ENCODE peak calls at places on chromosomes 12 and 14, in seven cellular contexts. G is psoas muscle; U is uterus; W is fibroblast of lung; J is spleen; C is CD4-positive, alpha-beta memory T cell; X is GM23248. Y is an unnamed sample.

GRCh38 chr14:77488558-77488957 is 10.1 kb downstream of the ISM2 start:
- DNase-seq in G (no peak), C (no peak), X (no peak), J (peak; percentile 10), U (no peak), W (no peak), Y (no peak)

GRCh38 chr12:1935700-1936378 is 17.4 kb upstream of the CACNA2D4 start:
- DNase-seq in C (no peak), J (no peak), W (no peak), U (no peak), X (no peak), G (no peak), Y (no peak)

GRCh38 chr14:60905930-60906329 is 74.9 kb downstream of the TRMT5 start:
- DNase-seq in U (no peak), G (no peak), W (no peak), C (no peak), X (peak; percentile 5), J (no peak), Y (no peak)

GRCh38 chr14:90419200-90419599 is 22.4 kb downstream of the CALM1 start:
- DNase-seq in U (peak; percentile 87), C (no peak), X (peak; percentile 95), W (peak; percentile 93), J (no peak), G (peak; percentile 82), Y (peak; percentile 90)

GRCh38 chr12:69779928-69780327 is 41.3 kb downstream of the RAB3IP start:
- DNase-seq in C (no peak), U (no peak), X (peak; percentile 40), J (no peak), G (no peak), W (peak; percentile 49), Y (peak; percentile 20)

GRCh38 chr14:53596845-53597525 is 359.6 kb downstream of the BMP4 start:
- DNase-seq in U (no peak), J (no peak), X (no peak), C (no peak), W (peak; percentile 76), G (no peak), Y (peak; percentile 12)

GRCh38 chr14:56294125-56294524 is 175.9 kb downstream of the PELI2 start:
- DNase-seq in U (no peak), C (no peak), J (no peak), G (no peak), W (no peak), X (no peak), Y (no peak)

GRCh38 chr12:69151254-69151751 is 88.1 kb upstream of the CPSF6 start:
- DNase-seq in X (no peak), G (no peak), J (no peak), W (peak; percentile 16), C (no peak), U (no peak), Y (no peak)

GRCh38 chr14:92607702-92608429 is 94.3 kb downstream of the RIN3 start:
- DNase-seq in G (no peak), X (peak; percentile 82), J (no peak), C (no peak), U (no peak), W (peak; percentile 98), Y (no peak)

GRCh38 chr12:48336564-48336963 is 14.2 kb downstream of the ZNF641 start:
- DNase-seq in C (no peak), U (no peak), X (no peak), W (no peak), G (no peak), J (no peak), Y (no peak)

GRCh38 chr14:89221109-89221508 is 195.9 kb downstream of the FOXN3 start:
- DNase-seq in U (no peak), G (no peak), J (no peak), X (peak; percentile 77), C (peak; percentile 31), W (peak; percentile 77), Y (no peak)

GRCh38 chr14:37870170-37870569 is 274.7 kb downstream of the TTC6 start:
- DNase-seq in W (no peak), U (no peak), C (no peak), G (no peak), J (no peak), X (peak; percentile 9), Y (no peak)

GRCh38 chr14:43215524-43215923 is 1291.6 kb downstream of the FSCB start:
- DNase-seq in C (no peak), X (no peak), U (no peak), G (no peak), J (no peak), W (no peak), Y (no peak)

GRCh38 chr12:80869264-80869663 is 68.5 kb downstream of the LIN7A start:
- DNase-seq in J (no peak), X (no peak), W (no peak), C (no peak), G (no peak), U (no peak), Y (no peak)

GRCh38 chr12:76277480-76277879 is 70.7 kb downstream of the BBS10 start:
- DNase-seq in X (peak; percentile 59), W (peak; percentile 51), U (no peak), C (no peak), G (no peak), J (no peak), Y (peak; percentile 42)

GRCh38 chr12:122051231-122051876 is 27.2 kb upstream of the MLXIP start:
- DNase-seq in U (peak; percentile 47), X (no peak), G (peak; percentile 78), J (no peak), W (peak; percentile 61), C (no peak), Y (peak; percentile 53)

GRCh38 chr12:41556176-41556575 is 368.1 kb downstream of the PDZRN4 start:
- DNase-seq in J (no peak), W (no peak), U (no peak), X (no peak), C (no peak), G (no peak), Y (no peak)

GRCh38 chr12:18782827-18783226 is 44.9 kb downstream of the CAPZA3 start:
- DNase-seq in W (no peak), G (no peak), C (no peak), U (no peak), J (no peak), X (peak; percentile 4), Y (no peak)

GRCh38 chr12:27785882-27786570 is 6.0 kb upstream of the MANSC4 start:
- DNase-seq in G (no peak), U (no peak), C (no peak), J (no peak), X (peak; percentile 71), W (peak; percentile 71), Y (no peak)

GRCh38 chr12:94714378-94714777 is 64.0 kb upstream of the TMCC3 start:
- DNase-seq in W (peak; percentile 58), U (no peak), J (no peak), X (peak; percentile 60), G (peak; percentile 78), C (no peak), Y (peak; percentile 70)

GRCh38 chr14:59377991-59378720 is 87.0 kb downstream of the GPR135 start:
- DNase-seq in U (peak; percentile 58), J (no peak), W (no peak), G (no peak), C (no peak), X (no peak), Y (no peak)

GRCh38 chr12:6963741-6964446 is 6.6 kb downstream of the PHB2 start:
- DNase-seq in W (no peak), U (no peak), G (no peak), J (peak; percentile 84), C (no peak), X (no peak), Y (no peak)

GRCh38 chr12:6963016-6963731 is 7.3 kb downstream of the PHB2 start:
- DNase-seq in C (no peak), X (no peak), W (no peak), J (peak; percentile 87), U (no peak), G (peak; percentile 66), Y (no peak)

GRCh38 chr12:6965714-6966113 is 4.8 kb downstream of the PHB2 start:
- DNase-seq in X (no peak), U (no peak), G (no peak), J (no peak), W (no peak), C (no peak), Y (no peak)

GRCh38 chr12:6965026-6965661 is 5.3 kb downstream of the PHB2 start:
- DNase-seq in G (peak; percentile 93), C (peak; percentile 85), U (peak; percentile 86), X (peak; percentile 89), W (peak; percentile 90), J (peak; percentile 97), Y (peak; percentile 61)

DNA sequence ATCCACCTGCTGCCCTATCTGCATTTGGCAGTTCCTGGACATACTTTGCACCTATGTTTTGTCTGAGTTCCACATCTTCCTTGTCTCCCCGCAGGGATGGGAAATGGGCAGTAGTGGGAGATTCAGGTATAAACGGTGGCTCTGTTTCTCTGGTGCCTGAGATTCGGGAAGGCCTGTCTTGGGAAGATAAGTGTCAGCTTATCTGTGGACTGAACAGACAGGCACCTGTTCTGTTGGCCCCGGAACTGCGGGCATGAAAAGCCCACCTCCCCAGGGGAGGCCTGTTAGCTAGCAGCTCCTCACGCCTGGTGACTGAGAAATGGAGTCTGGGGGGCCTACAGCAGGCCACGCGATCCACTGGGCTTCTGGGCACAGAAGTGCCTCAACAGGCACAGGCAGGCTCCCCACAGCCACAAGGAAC is 5.8 kb downstream of the PHB2 start:
- DNase-seq in X (no peak), G (no peak), U (no peak), J (peak; percentile 82), C (no peak), W (no peak), Y (no peak)
- H3K36me3 ChIP-seq in X (peaks cover 27% of the 10 kb centered on the region), G (peaks cover 47% of the 10 kb centered on the region), U (no peaks in the 10 kb centered on the region), J (peaks cover 70% of the 10 kb centered on the region), C (peaks cover 47% of the 10 kb centered on the region), W (peaks cover 24% of the 10 kb centered on the region), Y (peaks cover 52% of the 10 kb centered on the region)

DNA sequence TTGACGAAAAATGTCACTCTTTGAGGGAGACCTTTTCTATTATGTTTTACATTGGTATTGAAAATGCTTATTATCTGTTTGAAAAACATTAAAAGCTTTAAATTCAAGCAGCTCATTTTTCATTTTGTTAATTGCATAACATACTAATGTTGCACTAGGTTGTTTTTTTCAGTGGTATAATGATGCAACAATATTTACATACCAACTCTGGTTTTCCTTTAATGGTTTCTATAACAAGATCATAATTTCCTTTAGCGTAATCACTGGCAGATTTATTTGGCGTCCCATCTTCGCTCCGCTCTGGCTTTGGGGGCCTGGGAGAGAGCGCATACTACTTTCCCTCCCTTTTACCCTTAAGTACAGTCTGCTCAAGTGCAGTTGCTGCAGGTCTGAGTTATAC is 574.2 kb downstream of the PRKD1 start:
- DNase-seq in W (no peak), U (no peak), X (no peak), C (no peak), J (no peak), G (no peak), Y (no peak)
- H3K9me3 ChIP-seq in W (no peaks in the 10 kb centered on the region), U (no peaks in the 10 kb centered on the region), X (no peaks in the 10 kb centered on the region), C (no peaks in the 10 kb centered on the region), J (no peaks in the 10 kb centered on the region), G (no peaks in the 10 kb centered on the region), Y (no peaks in the 10 kb centered on the region)

DNA sequence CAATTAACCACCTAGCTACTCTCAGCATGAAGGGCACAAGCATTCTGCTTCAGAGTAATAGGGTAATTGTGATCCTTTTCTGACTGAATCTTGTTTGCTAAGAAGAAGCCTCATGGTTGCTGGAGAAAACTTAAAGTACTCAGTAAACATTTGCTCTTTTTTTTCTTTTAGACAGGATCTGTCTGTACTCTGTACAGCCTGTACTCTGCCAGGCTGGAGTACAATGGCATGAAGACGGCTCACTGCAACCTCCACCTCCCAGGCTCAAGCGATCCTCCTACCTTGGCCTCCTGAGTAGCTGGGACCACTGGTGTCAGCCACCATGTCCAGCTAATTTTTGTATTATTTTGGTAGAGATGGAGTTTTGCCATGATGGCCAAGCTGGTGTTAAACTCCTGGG is 12.4 kb downstream of the PPP1R13B start:
- DNase-seq in C (no peak), G (no peak), X (no peak), J (peak; percentile 9), W (no peak), U (no peak), Y (no peak)
- H3K36me3 ChIP-seq in C (no peaks in the 10 kb centered on the region), G (no peaks in the 10 kb centered on the region), X (no peaks in the 10 kb centered on the region), J (no peaks in the 10 kb centered on the region), W (no peaks in the 10 kb centered on the region), U (no peaks in the 10 kb centered on the region), Y (no peaks in the 10 kb centered on the region)

GRCh38 chr14:72291908-72292688 is 359.9 kb downstream of the RGS6 start:
- DNase-seq in G (no peak), W (peak; percentile 49), U (no peak), C (no peak), J (no peak), X (peak; percentile 76), Y (no peak)
- H3K9me3 ChIP-seq in G (peaks cover 7% of the 10 kb centered on the region), W (no peaks in the 10 kb centered on the region), U (no peaks in the 10 kb centered on the region), C (no peaks in the 10 kb centered on the region), J (no peaks in the 10 kb centered on the region), X (no peaks in the 10 kb centered on the region), Y (no peaks in the 10 kb centered on the region)